ENCODE peak calls at places on chromosomes 2 and 18, in nine cellular contexts. W, O, V, A, F, R, Q, L and K are unnamed samples.

GRCh38 chr18:73683618-73684238 is 463.9 kb downstream of the FBXO15 start:
- DNase-seq in W (no peak), O (no peak), V (no peak), A (no peak), F (no peak), R (no peak), Q (no peak), L (peak; percentile 78), K (no peak)

GRCh38 chr18:76209597-76209996 is 285.4 kb downstream of the ZNF516 start:
- DNase-seq in W (no peak), O (no peak), V (no peak), A (no peak), F (no peak), R (no peak), Q (no peak), L (peak; percentile 69), K (no peak)

GRCh38 chr18:79400591-79401381 is 5.1 kb downstream of the NFATC1 start:
- DNase-seq in W (peak; percentile 16), O (no peak), V (peak; percentile 38), A (no peak), F (no peak), R (peak; percentile 39), Q (no peak), L (no peak), K (no peak)

GRCh38 chr18:60350975-60351374 is 21.6 kb downstream of the MC4R start:
- DNase-seq in W (no peak), O (no peak), V (no peak), A (no peak), F (no peak), R (no peak), Q (no peak), L (peak; percentile 52), K (no peak)

GRCh38 chr18:49669403-49669802 is 107.5 kb downstream of the LIPG start:
- DNase-seq in W (no peak), O (no peak), V (no peak), A (no peak), F (no peak), R (no peak), Q (no peak), L (peak; percentile 94), K (no peak)

GRCh38 chr2:135768863-135769262 is 27.2 kb downstream of the UBXN4 start:
- DNase-seq in W (no peak), O (no peak), V (no peak), A (no peak), F (no peak), R (no peak), Q (no peak), L (no peak), K (no peak)

GRCh38 chr2:207835805-207836204 is 66.1 kb upstream of the FZD5 start:
- DNase-seq in W (no peak), O (no peak), V (no peak), A (no peak), F (no peak), R (no peak), Q (no peak), L (no peak), K (no peak)

GRCh38 chr2:119367472-119368099 is 809 bp downstream of the DBI start:
- DNase-seq in W (peak; percentile 68), O (no peak), V (peak; percentile 65), A (peak; percentile 67), F (peak; percentile 79), R (peak; percentile 73), Q (no peak), L (peak; percentile 30), K (peak; percentile 41)

GRCh38 chr18:45081579-45082181 is 401.0 kb downstream of the SETBP1 start:
- DNase-seq in W (no peak), O (no peak), V (no peak), A (no peak), F (no peak), R (no peak), Q (no peak), L (peak; percentile 16), K (no peak)

GRCh38 chr18:644395-645004 is 13.0 kb upstream of the TYMS start:
- DNase-seq in W (no peak), O (no peak), V (no peak), A (no peak), F (no peak), R (no peak), Q (no peak), L (no peak), K (no peak)
- TF ChIP-seq CTCF in W (no peak), O (no peak), V (no peak), A (no peak), F (no peak), R (no peak), Q (peak; percentile 18), L (no peak), K (peak; percentile 13)

GRCh38 chr18:11570770-11571169 is 38.6 kb upstream of the SLC35G4 start:
- DNase-seq in W (no peak), O (no peak), V (peak; percentile 40), A (no peak), F (no peak), R (no peak), Q (no peak), L (no peak), K (no peak)
- TF ChIP-seq CTCF in W (no peak), O (no peak), V (peak; percentile 75), A (no peak), F (no peak), R (peak; percentile 17), Q (peak; percentile 52), L (no peak), K (peak; percentile 28)

GRCh38 chr2:140863713-140864112 is 1267.1 kb downstream of the LRP1B start:
- DNase-seq in W (no peak), O (no peak), V (peak; percentile 30), A (no peak), F (no peak), R (no peak), Q (peak; percentile 63), L (peak; percentile 70), K (no peak)
- TF ChIP-seq CTCF in W (peak; percentile 60), O (no peak), V (peak; percentile 72), A (peak; percentile 18), F (peak; percentile 42), R (peak; percentile 64), Q (peak; percentile 66), L (peak; percentile 62), K (peak; percentile 67)

GRCh38 chr18:37484893-37485834 is 80.4 kb downstream of the CELF4 start:
- DNase-seq in W (no peak), O (peak; percentile 51), V (no peak), A (no peak), F (peak; percentile 16), R (peak; percentile 65), Q (peak; percentile 8), L (peak; percentile 42), K (peak; percentile 39)
- TF ChIP-seq CTCF in W (peak; percentile 31), O (peak; percentile 52), V (no peak), A (no peak), F (peak; percentile 23), R (peak; percentile 24), Q (no peak), L (no peak), K (peak; percentile 65)

GRCh38 chr2:18267501-18267900 is 293.0 kb downstream of the RDH14 start:
- DNase-seq in W (no peak), O (no peak), V (no peak), A (no peak), F (no peak), R (no peak), Q (no peak), L (no peak), K (no peak)

GRCh38 chr2:18265614-18266013 is 294.8 kb downstream of the RDH14 start:
- DNase-seq in W (no peak), O (no peak), V (no peak), A (no peak), F (no peak), R (no peak), Q (no peak), L (no peak), K (no peak)

GRCh38 chr2:18262601-18263000 is 297.9 kb downstream of the RDH14 start:
- DNase-seq in W (no peak), O (no peak), V (no peak), A (no peak), F (no peak), R (no peak), Q (no peak), L (no peak), K (no peak)

GRCh38 chr2:18268400-18268799 is 292.1 kb downstream of the RDH14 start:
- DNase-seq in W (no peak), O (no peak), V (no peak), A (no peak), F (no peak), R (no peak), Q (no peak), L (peak; percentile 34), K (no peak)

DNA sequence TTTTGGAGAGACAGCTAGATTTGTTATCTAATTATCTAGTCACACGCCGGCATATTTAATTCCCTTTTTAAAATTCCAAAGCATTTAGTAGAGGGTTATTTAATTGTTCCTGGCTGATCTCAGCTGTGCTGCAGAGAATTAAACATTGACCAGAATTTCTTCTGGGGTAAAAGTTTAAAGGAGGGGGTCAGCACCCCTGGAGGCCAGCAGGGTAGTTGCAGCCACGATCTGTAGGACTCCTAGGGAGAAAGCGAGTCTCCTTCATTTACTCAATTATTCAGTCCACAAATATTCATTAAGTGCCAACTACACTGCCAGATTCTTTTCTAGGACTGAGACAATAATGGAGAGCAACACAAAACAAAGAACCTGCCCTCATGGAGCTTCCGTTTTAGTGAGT is 294.3 kb downstream of the RDH14 start:
- DNase-seq in W (no peak), O (no peak), V (no peak), A (no peak), F (no peak), R (no peak), Q (no peak), L (no peak), K (no peak)
- TF ChIP-seq CTCF in W (no peak), O (no peak), V (peak; percentile 56), A (no peak), F (no peak), R (peak; percentile 34), Q (peak; percentile 42), L (peak; percentile 10), K (peak; percentile 43)